ENCODE peak calls at places on chromosomes 7 and 10, in five cellular contexts. One of them, this sample, is unnamed.

GRCh38 chr7:47556511-47557180 is 25.3 kb downstream of the TNS3 start:
- DNase-seq in D721Med: no peak
- DNase-seq in foreskin fibroblast: no peak
- DNase-seq in HFF-Myc: no peak
- DNase-seq in stimulated activated CD4-positive, alpha-beta T cell treated with anti-CD3 and anti-CD28 coated beads, Interleukin-12 subunit alpha, Interleukin-12 subunit beta, amount 100 ng/mL, for 48 hours: no peak
- DNase-seq in this sample: no peak

GRCh38 chr10:124678566-124679240 is 65.5 kb downstream of the FAM53B start:
- DNase-seq in D721Med: no peak
- DNase-seq in foreskin fibroblast: no peak
- DNase-seq in HFF-Myc: no peak
- DNase-seq in stimulated activated CD4-positive, alpha-beta T cell treated with anti-CD3 and anti-CD28 coated beads, Interleukin-12 subunit alpha, Interleukin-12 subunit beta, amount 100 ng/mL, for 48 hours: no peak
- DNase-seq in this sample: no peak

GRCh38 chr10:117656385-117657367 is 114.1 kb downstream of the EMX2 start:
- DNase-seq in D721Med: no peak
- DNase-seq in foreskin fibroblast: no peak
- DNase-seq in HFF-Myc: no peak
- DNase-seq in stimulated activated CD4-positive, alpha-beta T cell treated with anti-CD3 and anti-CD28 coated beads, Interleukin-12 subunit alpha, Interleukin-12 subunit beta, amount 100 ng/mL, for 48 hours: no peak
- DNase-seq in this sample: no peak

GRCh38 chr10:84632866-84633265 is 304.5 kb downstream of the CCSER2 start:
- DNase-seq in D721Med: no peak
- DNase-seq in foreskin fibroblast: no peak
- DNase-seq in HFF-Myc: no peak
- DNase-seq in stimulated activated CD4-positive, alpha-beta T cell treated with anti-CD3 and anti-CD28 coated beads, Interleukin-12 subunit alpha, Interleukin-12 subunit beta, amount 100 ng/mL, for 48 hours: no peak
- DNase-seq in this sample: no peak

GRCh38 chr7:2003451-2003930 is 229.3 kb downstream of the MAD1L1 start:
- DNase-seq in D721Med: no peak
- DNase-seq in foreskin fibroblast: no peak
- DNase-seq in HFF-Myc: no peak
- DNase-seq in stimulated activated CD4-positive, alpha-beta T cell treated with anti-CD3 and anti-CD28 coated beads, Interleukin-12 subunit alpha, Interleukin-12 subunit beta, amount 100 ng/mL, for 48 hours: no peak
- DNase-seq in this sample: no peak

GRCh38 chr10:49024484-49024883 is 84.8 kb upstream of the LRRC18 start:
- DNase-seq in D721Med: no peak
- DNase-seq in foreskin fibroblast: no peak
- DNase-seq in HFF-Myc: no peak
- DNase-seq in stimulated activated CD4-positive, alpha-beta T cell treated with anti-CD3 and anti-CD28 coated beads, Interleukin-12 subunit alpha, Interleukin-12 subunit beta, amount 100 ng/mL, for 48 hours: no peak
- DNase-seq in this sample: no peak

GRCh38 chr7:29556405-29557195 is 7.0 kb upstream of the PRR15 start:
- DNase-seq in D721Med: no peak
- DNase-seq in foreskin fibroblast: no peak
- DNase-seq in HFF-Myc: no peak
- DNase-seq in stimulated activated CD4-positive, alpha-beta T cell treated with anti-CD3 and anti-CD28 coated beads, Interleukin-12 subunit alpha, Interleukin-12 subunit beta, amount 100 ng/mL, for 48 hours: no peak
- DNase-seq in this sample: no peak

GRCh38 chr10:121481222-121481621 is 117.0 kb downstream of the FGFR2 start:
- DNase-seq in D721Med: no peak
- DNase-seq in foreskin fibroblast: no peak
- DNase-seq in HFF-Myc: no peak
- DNase-seq in stimulated activated CD4-positive, alpha-beta T cell treated with anti-CD3 and anti-CD28 coated beads, Interleukin-12 subunit alpha, Interleukin-12 subunit beta, amount 100 ng/mL, for 48 hours: no peak
- DNase-seq in this sample: no peak

GRCh38 chr10:36248314-36248981 is 606.4 kb upstream of the FZD8 start:
- DNase-seq in D721Med: no peak
- DNase-seq in foreskin fibroblast: no peak
- DNase-seq in HFF-Myc: no peak
- DNase-seq in stimulated activated CD4-positive, alpha-beta T cell treated with anti-CD3 and anti-CD28 coated beads, Interleukin-12 subunit alpha, Interleukin-12 subunit beta, amount 100 ng/mL, for 48 hours: no peak
- DNase-seq in this sample: no peak

GRCh38 chr7:107463139-107464078 is 6.4 kb upstream of the GPR22 start:
- DNase-seq in D721Med: no peak
- DNase-seq in foreskin fibroblast: peak; percentile 56
- DNase-seq in HFF-Myc: peak; percentile 48
- DNase-seq in stimulated activated CD4-positive, alpha-beta T cell treated with anti-CD3 and anti-CD28 coated beads, Interleukin-12 subunit alpha, Interleukin-12 subunit beta, amount 100 ng/mL, for 48 hours: peak; percentile 14
- DNase-seq in this sample: peak; percentile 54

GRCh38 chr10:90480466-90480865 is 377.4 kb downstream of the HTR7 start:
- DNase-seq in D721Med: no peak
- DNase-seq in foreskin fibroblast: no peak
- DNase-seq in HFF-Myc: no peak
- DNase-seq in stimulated activated CD4-positive, alpha-beta T cell treated with anti-CD3 and anti-CD28 coated beads, Interleukin-12 subunit alpha, Interleukin-12 subunit beta, amount 100 ng/mL, for 48 hours: no peak
- DNase-seq in this sample: no peak

GRCh38 chr10:65320256-65321026 is 1605.4 kb upstream of the LRRTM3 start:
- DNase-seq in D721Med: no peak
- DNase-seq in foreskin fibroblast: no peak
- DNase-seq in HFF-Myc: no peak
- DNase-seq in stimulated activated CD4-positive, alpha-beta T cell treated with anti-CD3 and anti-CD28 coated beads, Interleukin-12 subunit alpha, Interleukin-12 subunit beta, amount 100 ng/mL, for 48 hours: no peak
- DNase-seq in this sample: no peak

GRCh38 chr7:1268076-1268815 is 35.6 kb downstream of the UNCX start:
- DNase-seq in D721Med: no peak
- DNase-seq in foreskin fibroblast: no peak
- DNase-seq in HFF-Myc: no peak
- DNase-seq in stimulated activated CD4-positive, alpha-beta T cell treated with anti-CD3 and anti-CD28 coated beads, Interleukin-12 subunit alpha, Interleukin-12 subunit beta, amount 100 ng/mL, for 48 hours: no peak
- DNase-seq in this sample: no peak

GRCh38 chr10:59099536-59099935 is 76.9 kb upstream of the PHYHIPL start:
- DNase-seq in D721Med: no peak
- DNase-seq in foreskin fibroblast: peak; percentile 23
- DNase-seq in HFF-Myc: no peak
- DNase-seq in stimulated activated CD4-positive, alpha-beta T cell treated with anti-CD3 and anti-CD28 coated beads, Interleukin-12 subunit alpha, Interleukin-12 subunit beta, amount 100 ng/mL, for 48 hours: no peak
- DNase-seq in this sample: no peak

GRCh38 chr10:22086730-22087364 is 83.3 kb upstream of the DNAJC1 start:
- DNase-seq in D721Med: no peak
- DNase-seq in foreskin fibroblast: peak; percentile 75
- DNase-seq in HFF-Myc: peak; percentile 56
- DNase-seq in stimulated activated CD4-positive, alpha-beta T cell treated with anti-CD3 and anti-CD28 coated beads, Interleukin-12 subunit alpha, Interleukin-12 subunit beta, amount 100 ng/mL, for 48 hours: no peak
- DNase-seq in this sample: no peak